ENCODE peak calls at places on chromosomes 1 and 21, in nine cellular contexts. One of them, this sample, is unnamed.

GRCh38 chr1:32761253-32761877 is 55.8 kb downstream of the YARS1 start:
- DNase-seq in GM04504: peak; percentile 32
- DNase-seq in Caki2: peak; percentile 74
- DNase-seq in Right ventricle myocardium superior: no peak
- DNase-seq in kidney tubule cell: peak; percentile 94
- DNase-seq in pulmonary artery endothelial cell: no peak
- DNase-seq in nucleus accumbens: no peak
- DNase-seq in T-helper 17 cell: no peak
- DNase-seq in AG08396: no peak
- DNase-seq in this sample: no peak

GRCh38 chr1:31655104-31655503 is 10.4 kb upstream of the PEF1 start:
- DNase-seq in GM04504: no peak
- DNase-seq in pulmonary artery endothelial cell: no peak
- DNase-seq in nucleus accumbens: no peak
- DNase-seq in AG08396: no peak
- DNase-seq in kidney tubule cell: no peak
- DNase-seq in T-helper 17 cell: no peak
- DNase-seq in Caki2: no peak
- DNase-seq in Right ventricle myocardium superior: peak; percentile 33
- DNase-seq in this sample: no peak

GRCh38 chr1:237799762-237800474 is 90.8 kb downstream of the ZP4 start:
- DNase-seq in kidney tubule cell: peak; percentile 85
- DNase-seq in GM04504: no peak
- DNase-seq in Caki2: peak; percentile 90
- DNase-seq in AG08396: peak; percentile 10
- DNase-seq in pulmonary artery endothelial cell: no peak
- DNase-seq in T-helper 17 cell: no peak
- DNase-seq in nucleus accumbens: peak; percentile 3
- DNase-seq in Right ventricle myocardium superior: peak; percentile 57
- DNase-seq in this sample: no peak

GRCh38 chr1:17289756-17290155 is 18.2 kb upstream of the PADI4 start:
- DNase-seq in AG08396: no peak
- DNase-seq in kidney tubule cell: peak; percentile 13
- DNase-seq in T-helper 17 cell: no peak
- DNase-seq in Caki2: no peak
- DNase-seq in pulmonary artery endothelial cell: no peak
- DNase-seq in GM04504: peak; percentile 33
- DNase-seq in nucleus accumbens: no peak
- DNase-seq in Right ventricle myocardium superior: no peak
- DNase-seq in this sample: no peak

GRCh38 chr1:8643542-8644536 is 173.6 kb downstream of the RERE start:
- DNase-seq in T-helper 17 cell: no peak
- DNase-seq in pulmonary artery endothelial cell: no peak
- DNase-seq in GM04504: no peak
- DNase-seq in AG08396: no peak
- DNase-seq in nucleus accumbens: no peak
- DNase-seq in kidney tubule cell: no peak
- DNase-seq in Right ventricle myocardium superior: no peak
- DNase-seq in Caki2: no peak
- DNase-seq in this sample: no peak

GRCh38 chr1:100721502-100722205 is 2.1 kb downstream of the VCAM1 start:
- DNase-seq in nucleus accumbens: no peak
- DNase-seq in T-helper 17 cell: no peak
- DNase-seq in pulmonary artery endothelial cell: no peak
- DNase-seq in Caki2: no peak
- DNase-seq in kidney tubule cell: peak; percentile 29
- DNase-seq in Right ventricle myocardium superior: no peak
- DNase-seq in GM04504: peak; percentile 95
- DNase-seq in AG08396: peak; percentile 63
- DNase-seq in this sample: no peak

GRCh38 chr1:114509596-114510234 is 1.3 kb downstream of the TRIM33 start:
- DNase-seq in nucleus accumbens: no peak
- DNase-seq in Caki2: no peak
- DNase-seq in GM04504: no peak
- DNase-seq in T-helper 17 cell: no peak
- DNase-seq in kidney tubule cell: peak; percentile 7
- DNase-seq in pulmonary artery endothelial cell: no peak
- DNase-seq in Right ventricle myocardium superior: no peak
- DNase-seq in AG08396: peak; percentile 12
- DNase-seq in this sample: no peak

GRCh38 chr1:200037501-200037900 is 10.0 kb downstream of the NR5A2 start:
- DNase-seq in T-helper 17 cell: no peak
- DNase-seq in pulmonary artery endothelial cell: no peak
- DNase-seq in GM04504: no peak
- DNase-seq in Caki2: no peak
- DNase-seq in Right ventricle myocardium superior: no peak
- DNase-seq in kidney tubule cell: no peak
- DNase-seq in nucleus accumbens: no peak
- DNase-seq in AG08396: no peak
- DNase-seq in this sample: no peak

GRCh38 chr1:200889571-200889970 is 5.1 kb upstream of the INAVA start:
- DNase-seq in Caki2: no peak
- DNase-seq in pulmonary artery endothelial cell: no peak
- DNase-seq in T-helper 17 cell: no peak
- DNase-seq in nucleus accumbens: no peak
- DNase-seq in AG08396: no peak
- DNase-seq in kidney tubule cell: peak; percentile 32
- DNase-seq in GM04504: no peak
- DNase-seq in Right ventricle myocardium superior: no peak
- DNase-seq in this sample: no peak

GRCh38 chr21:39029086-39029772 is 154.0 kb downstream of the PSMG1 start:
- DNase-seq in AG08396: peak; percentile 58
- DNase-seq in T-helper 17 cell: no peak
- DNase-seq in GM04504: no peak
- DNase-seq in Caki2: no peak
- DNase-seq in nucleus accumbens: no peak
- DNase-seq in kidney tubule cell: no peak
- DNase-seq in pulmonary artery endothelial cell: no peak
- DNase-seq in Right ventricle myocardium superior: no peak
- DNase-seq in this sample: no peak

This sample was measured in glomerular endothelial cell.